ENCODE peak calls at places on chromosomes 12 and 14, in five cellular contexts. S is GM13976, K is astrocyte of the cerebellum, T is HCT116, P is fibroblast of mammary gland. D is an unnamed sample.

GRCh38 chr14:24817638-24818053 is 183.7 kb upstream of the GZMB start:
- DNase-seq in S (no peak), K (peak; percentile 53), T (no peak), P (peak; percentile 46), D (no peak)

GRCh38 chr12:121004253-121004815 is 12.0 kb downstream of the C12orf43 start:
- DNase-seq in S (no peak), K (no peak), T (no peak), P (no peak), D (no peak)

GRCh38 chr12:93568091-93568490 is 4.4 kb upstream of the SOCS2 start:
- DNase-seq in S (no peak), K (no peak), T (no peak), P (no peak), D (no peak)

GRCh38 chr12:111868676-111869588 is 26.9 kb downstream of the MAPKAPK5 start:
- DNase-seq in S (no peak), K (no peak), T (no peak), P (no peak), D (no peak)

GRCh38 chr12:89791286-89791685 is 82.6 kb upstream of the ATP2B1 start:
- DNase-seq in S (no peak), K (no peak), T (no peak), P (no peak), D (no peak)

GRCh38 chr14:52067873-52068740 is 752 bp downstream of the NID2 start:
- DNase-seq in S (peak; percentile 49), K (no peak), T (no peak), P (peak; percentile 39), D (no peak)

GRCh38 chr14:69713127-69713800 is 53.7 kb upstream of the SRSF5 start:
- DNase-seq in S (no peak), K (no peak), T (no peak), P (no peak), D (no peak)

GRCh38 chr14:54797986-54798385 is 104.6 kb downstream of the GCH1 start:
- DNase-seq in S (no peak), K (no peak), T (no peak), P (no peak), D (no peak)

GRCh38 chr12:52695039-52695438 is 8.3 kb downstream of the KRT77 start:
- DNase-seq in S (no peak), K (no peak), T (no peak), P (no peak), D (no peak)

GRCh38 chr12:129903956-129904769 is at the start of gene TMEM132D:
- DNase-seq in S (no peak), K (no peak), T (no peak), P (no peak), D (no peak)

GRCh38 chr12:96882862-96883261 is 24.2 kb upstream of the NEDD1 start:
- DNase-seq in S (no peak), K (no peak), T (no peak), P (peak; percentile 78), D (no peak)

GRCh38 chr12:105214141-105214540 is 21.8 kb downstream of the APPL2 start:
- DNase-seq in S (no peak), K (no peak), T (no peak), P (no peak), D (no peak)

GRCh38 chr12:63294327-63294632 is 143.3 kb upstream of the AVPR1A start:
- DNase-seq in S (no peak), K (peak; percentile 78), T (peak; percentile 58), P (peak; percentile 67), D (no peak)

GRCh38 chr14:37864861-37865718 is 269.7 kb downstream of the TTC6 start:
- DNase-seq in S (no peak), K (peak; percentile 70), T (no peak), P (peak; percentile 78), D (no peak)

GRCh38 chr14:71011479-71011878 is 104.2 kb downstream of the PCNX1 start:
- DNase-seq in S (no peak), K (no peak), T (no peak), P (no peak), D (no peak)

GRCh38 chr12:4434299-4434698 is 11.3 kb downstream of the FGF6 start:
- DNase-seq in S (no peak), K (no peak), T (no peak), P (no peak), D (no peak)

GRCh38 chr14:49512147-49512551 is 74.0 kb downstream of the RPS29 start:
- DNase-seq in S (no peak), K (peak; percentile 16), T (peak; percentile 16), P (peak; percentile 93), D (no peak)

GRCh38 chr14:55536208-55536708 is 43.7 kb upstream of the KTN1 start:
- DNase-seq in S (no peak), K (no peak), T (no peak), P (no peak), D (no peak)

GRCh38 chr12:21296348-21296747 is 38.4 kb downstream of the SLCO1A2 start:
- DNase-seq in S (no peak), K (no peak), T (no peak), P (no peak), D (no peak)

GRCh38 chr12:128261757-128262156 is 5.2 kb upstream of the TMEM132C start:
- DNase-seq in S (no peak), K (no peak), T (no peak), P (no peak), D (no peak)

GRCh38 chr14:59213368-59214315 is 25.2 kb downstream of the DAAM1 start:
- DNase-seq in S (no peak), K (no peak), T (no peak), P (peak; percentile 6), D (no peak)

GRCh38 chr12:21453312-21453852 is 15.9 kb downstream of the PYROXD1 start:
- DNase-seq in S (peak; percentile 27), K (no peak), T (no peak), P (no peak), D (no peak)

DNA sequence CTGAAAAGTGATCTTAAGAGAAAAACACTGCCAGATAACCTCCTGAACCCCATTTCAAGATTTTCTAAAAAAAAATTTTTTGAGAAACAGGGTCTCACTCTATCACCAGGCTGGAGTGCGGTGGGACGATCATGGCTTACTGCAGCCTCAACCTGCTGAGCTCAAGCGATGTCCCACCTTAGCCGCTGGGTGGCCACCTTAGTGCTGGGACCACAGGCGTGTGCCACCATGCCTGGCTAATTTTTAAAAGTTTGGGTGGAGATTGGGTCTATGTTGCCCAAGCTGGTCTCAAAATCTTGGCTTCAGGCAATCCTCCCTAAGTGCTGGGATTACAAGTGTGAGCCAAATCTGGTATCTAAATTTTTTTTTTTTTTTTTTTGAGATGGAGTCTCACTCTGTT is 3.4 kb downstream of the PNMA1 start:
- DNase-seq in S (no peak), K (no peak), T (no peak), P (no peak), D (no peak)
- TF ChIP-seq CTCF in S (no peak), K (no peak), T (no peak), P (no peak), D (no peak)

DNA sequence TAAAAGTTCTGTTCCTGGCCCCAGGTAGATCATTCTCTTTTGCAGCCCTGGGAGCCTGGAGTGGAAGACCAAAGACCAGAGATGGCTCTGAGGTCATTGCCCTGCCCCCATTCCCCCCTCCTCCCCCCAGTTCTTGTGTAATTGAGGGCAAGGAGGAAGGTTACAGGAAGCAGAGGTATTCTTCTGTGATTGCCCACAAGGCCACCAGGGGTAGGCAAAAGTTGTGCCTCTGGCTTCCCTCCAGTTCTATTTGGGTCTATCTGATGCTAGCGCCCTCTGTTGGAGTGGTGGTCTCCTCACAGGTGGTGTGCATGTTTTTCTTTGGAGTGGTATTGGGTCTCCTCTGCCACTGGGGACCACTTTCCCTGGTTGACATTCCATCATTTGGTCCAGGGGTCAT is 41.2 kb upstream of the CRY1 start:
- DNase-seq in S (no peak), K (no peak), T (peak; percentile 75), P (peak; percentile 25), D (peak; percentile 24)
- TF ChIP-seq CTCF in S (no peak), K (peak; percentile 21), T (peak; percentile 78), P (peak; percentile 23), D (peak; percentile 69)

GRCh38 chr12:46005823-46006222 is 15.4 kb upstream of the SCAF11 start:
- DNase-seq in S (no peak), K (no peak), T (no peak), P (no peak), D (no peak)

GRCh38 chr12:46004715-46005114 is 14.3 kb upstream of the SCAF11 start:
- DNase-seq in S (no peak), K (no peak), T (no peak), P (no peak), D (no peak)

DNA sequence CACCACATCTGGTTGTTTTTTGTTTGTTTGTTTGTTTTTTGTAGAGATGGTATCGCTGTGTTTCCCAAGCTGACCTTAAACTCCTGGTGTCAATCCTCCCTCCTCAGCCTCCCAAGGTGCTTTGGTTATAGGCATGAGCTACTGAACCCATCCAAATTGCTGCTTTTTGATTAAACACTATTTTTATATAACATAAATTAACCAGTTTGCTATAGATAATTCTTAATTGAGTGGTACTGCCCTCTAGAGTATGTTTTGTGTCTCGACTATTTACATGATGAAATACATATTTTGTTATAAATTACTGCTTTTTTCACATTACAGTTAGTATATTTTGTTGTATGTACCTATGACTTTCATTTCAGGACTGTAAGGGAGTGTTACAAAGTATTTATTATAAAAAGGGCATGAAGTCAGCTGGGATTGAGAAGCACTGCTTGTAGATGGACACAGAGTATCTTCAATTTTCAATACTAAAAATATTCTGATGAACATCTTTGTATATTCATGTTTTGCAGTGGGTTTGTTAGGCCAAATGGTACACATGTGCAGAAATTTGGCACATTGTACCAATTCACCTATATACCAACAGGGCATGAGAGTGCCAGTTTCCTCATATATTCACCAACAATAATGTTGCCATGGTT is 14.9 kb upstream of the SCAF11 start:
- DNase-seq in S (no peak), K (no peak), T (no peak), P (peak; percentile 36), D (peak; percentile 32)
- TF ChIP-seq CTCF in S (no peak), K (peak; percentile 18), T (peak; percentile 54), P (peak; percentile 37), D (peak; percentile 83)

GRCh38 chr12:125065021-125065752 is at the start of gene AACS:
- DNase-seq in S (peak; percentile 98), K (peak; percentile 11), T (peak; percentile 45), P (peak; percentile 59), D (peak; percentile 83)
- TF ChIP-seq CTCF in S (no peak), K (no peak), T (no peak), P (no peak), D (peak; percentile 33)

D was measured in OCI-LY7.